ENCODE peak calls at places on chromosome 22, in five cellular contexts. L is GM06990, T is HFF-Myc, E is fibroblast of lung, B is thoracic aorta. S is an unnamed sample.

GRCh38 chr22:34847072-34847471 is 218.9 kb upstream of the ISX start:
- DNase-seq in L (no peak), T (no peak), E (no peak), B (no peak), S (peak; percentile 55)

GRCh38 chr22:48167238-48167637 is 1404.8 kb downstream of the TBC1D22A start:
- DNase-seq in L (no peak), T (no peak), E (no peak), B (no peak), S (no peak)

GRCh38 chr22:42922374-42923177 is 65.5 kb upstream of the ARFGAP3 start:
- DNase-seq in L (peak; percentile 39), T (no peak), E (no peak), B (no peak), S (no peak)

GRCh38 chr22:41526802-41527799 is 17.2 kb downstream of the POLR3H start:
- DNase-seq in L (peak; percentile 60), T (no peak), E (peak; percentile 32), B (no peak), S (no peak)

GRCh38 chr22:48376428-48376827 is 1451.2 kb downstream of the BRD1 start:
- DNase-seq in L (no peak), T (no peak), E (no peak), B (no peak), S (no peak)

GRCh38 chr22:22880645-22881044 is 7.0 kb upstream of the IGLL5 start:
- DNase-seq in L (no peak), T (no peak), E (no peak), B (no peak), S (no peak)

GRCh38 chr22:40476341-40476740 is 105.9 kb downstream of the SGSM3 start:
- DNase-seq in L (no peak), T (no peak), E (no peak), B (no peak), S (no peak)

GRCh38 chr22:43014062-43014875 is 680 bp downstream of the PACSIN2 start:
- DNase-seq in L (peak; percentile 66), T (no peak), E (no peak), B (no peak), S (no peak)

GRCh38 chr22:44181033-44181911 is 547 bp downstream of the PARVG start:
- DNase-seq in L (peak; percentile 67), T (no peak), E (no peak), B (no peak), S (no peak)

GRCh38 chr22:32539631-32540449 is 65.2 kb downstream of the FBXO7 start:
- DNase-seq in L (no peak), T (no peak), E (no peak), B (no peak), S (no peak)

GRCh38 chr22:23537421-23537820 is 42.7 kb downstream of the IGLL1 start:
- DNase-seq in L (no peak), T (no peak), E (no peak), B (no peak), S (no peak)

GRCh38 chr22:50600967-50601668 is 525 bp downstream of the MAPK8IP2 start:
- DNase-seq in L (no peak), T (no peak), E (no peak), B (no peak), S (no peak)

GRCh38 chr22:32830473-32830872 is 29.0 kb downstream of the TIMP3 start:
- DNase-seq in L (no peak), T (no peak), E (no peak), B (no peak), S (no peak)

GRCh38 chr22:33492210-33492651 is 428.0 kb downstream of the LARGE1 start:
- DNase-seq in L (no peak), T (no peak), E (no peak), B (no peak), S (no peak)

GRCh38 chr22:43891360-43892182 is at the start of gene PNPLA5:
- DNase-seq in L (no peak), T (no peak), E (no peak), B (no peak), S (no peak)

GRCh38 chr22:30057375-30057774 is 22.9 kb upstream of the HORMAD2 start:
- DNase-seq in L (no peak), T (no peak), E (no peak), B (no peak), S (no peak)

GRCh38 chr22:30860176-30861105 is 108.1 kb downstream of the MORC2 start:
- DNase-seq in L (no peak), T (no peak), E (no peak), B (no peak), S (no peak)

GRCh38 chr22:44357962-44358553 is 45.3 kb upstream of the SHISAL1 start:
- DNase-seq in L (no peak), T (no peak), E (peak; percentile 26), B (no peak), S (no peak)

GRCh38 chr22:47123006-47123826 is 360.8 kb downstream of the TBC1D22A start:
- DNase-seq in L (no peak), T (no peak), E (no peak), B (no peak), S (no peak)

GRCh38 chr22:35343664-35344550 is 37.0 kb upstream of the HMOX1 start:
- DNase-seq in L (no peak), T (no peak), E (no peak), B (no peak), S (no peak)

GRCh38 chr22:42937164-42937854 is 77.6 kb downstream of the PACSIN2 start:
- DNase-seq in L (peak; percentile 69), T (peak; percentile 56), E (peak; percentile 72), B (peak; percentile 78), S (no peak)

GRCh38 chr22:44133901-44134511 is 46.7 kb upstream of the PARVG start:
- DNase-seq in L (no peak), T (no peak), E (peak; percentile 29), B (no peak), S (no peak)

GRCh38 chr22:49497266-49497665 is 330.4 kb downstream of the BRD1 start:
- DNase-seq in L (no peak), T (no peak), E (no peak), B (no peak), S (no peak)

GRCh38 chr22:30609260-30610185 is 2.5 kb downstream of the TCN2 start:
- DNase-seq in L (peak; percentile 47), T (peak; percentile 77), E (peak; percentile 88), B (no peak), S (peak; percentile 81)

GRCh38 chr22:32904044-32904443 is 102.5 kb downstream of the TIMP3 start:
- DNase-seq in L (no peak), T (no peak), E (peak; percentile 36), B (no peak), S (no peak)

GRCh38 chr22:44451016-44451415 is 47.0 kb downstream of the RTL6 start:
- DNase-seq in L (no peak), T (no peak), E (no peak), B (no peak), S (no peak)

GRCh38 chr22:39341179-39341578 is 8.6 kb upstream of the SYNGR1 start:
- DNase-seq in L (no peak), T (no peak), E (no peak), B (no peak), S (no peak)

GRCh38 chr22:39345231-39345630 is 4.6 kb upstream of the SYNGR1 start:
- DNase-seq in L (no peak), T (no peak), E (no peak), B (no peak), S (no peak)

GRCh38 chr22:39348909-39349505 is 784 bp upstream of the SYNGR1 start:
- DNase-seq in L (no peak), T (no peak), E (no peak), B (no peak), S (no peak)

GRCh38 chr22:39344046-39344390 is 5.8 kb upstream of the SYNGR1 start:
- DNase-seq in L (no peak), T (no peak), E (no peak), B (no peak), S (no peak)

GRCh38 chr22:39343259-39344045 is 6.3 kb upstream of the SYNGR1 start:
- DNase-seq in L (no peak), T (peak; percentile 41), E (peak; percentile 56), B (no peak), S (no peak)
- TF ChIP-seq CTCF in L (peak; percentile 92), T (peak; percentile 92), E (peak; percentile 89), B (peak; percentile 49), S (peak; percentile 83)

GRCh38 chr22:20440637-20441591 is 3.3 kb upstream of the SCARF2 start:
- DNase-seq in L (no peak), T (no peak), E (no peak), B (no peak), S (no peak)

GRCh38 chr22:20441631-20442484 is 4.2 kb upstream of the SCARF2 start:
- DNase-seq in L (no peak), T (no peak), E (peak; percentile 50), B (no peak), S (no peak)

GRCh38 chr22:20442485-20443284 is 5.1 kb upstream of the SCARF2 start:
- DNase-seq in L (no peak), T (no peak), E (no peak), B (no peak), S (no peak)

GRCh38 chr22:20446383-20446970 is 8.9 kb upstream of the SCARF2 start:
- DNase-seq in L (no peak), T (no peak), E (no peak), B (no peak), S (no peak)

DNA sequence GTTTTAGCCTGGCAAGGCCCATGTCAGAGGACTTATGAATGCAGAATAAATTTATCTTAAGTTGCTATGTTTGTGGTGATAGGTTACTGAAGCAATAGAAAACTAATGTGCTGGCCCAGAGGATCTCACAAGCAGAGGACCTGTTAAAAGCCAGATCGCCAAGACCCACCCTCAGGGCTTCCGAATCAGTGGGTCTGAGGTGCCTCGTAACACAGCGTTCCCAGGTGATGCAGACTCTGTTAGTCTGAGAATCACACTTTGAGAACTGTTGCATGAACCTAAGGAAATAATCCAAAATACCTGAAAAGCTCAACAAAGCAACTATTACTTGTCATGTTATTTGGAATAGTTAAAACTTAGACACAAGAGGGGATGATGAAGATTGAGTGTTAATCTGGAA is 6.7 kb upstream of the SCARF2 start:
- DNase-seq in L (no peak), T (no peak), E (no peak), B (no peak), S (no peak)
- H3K4me3 ChIP-seq in L (no peak overlapping the region), T (no peak overlapping the region), E (no peak overlapping the region), B (no peak overlapping the region), S (no peak overlapping the region)

DNA sequence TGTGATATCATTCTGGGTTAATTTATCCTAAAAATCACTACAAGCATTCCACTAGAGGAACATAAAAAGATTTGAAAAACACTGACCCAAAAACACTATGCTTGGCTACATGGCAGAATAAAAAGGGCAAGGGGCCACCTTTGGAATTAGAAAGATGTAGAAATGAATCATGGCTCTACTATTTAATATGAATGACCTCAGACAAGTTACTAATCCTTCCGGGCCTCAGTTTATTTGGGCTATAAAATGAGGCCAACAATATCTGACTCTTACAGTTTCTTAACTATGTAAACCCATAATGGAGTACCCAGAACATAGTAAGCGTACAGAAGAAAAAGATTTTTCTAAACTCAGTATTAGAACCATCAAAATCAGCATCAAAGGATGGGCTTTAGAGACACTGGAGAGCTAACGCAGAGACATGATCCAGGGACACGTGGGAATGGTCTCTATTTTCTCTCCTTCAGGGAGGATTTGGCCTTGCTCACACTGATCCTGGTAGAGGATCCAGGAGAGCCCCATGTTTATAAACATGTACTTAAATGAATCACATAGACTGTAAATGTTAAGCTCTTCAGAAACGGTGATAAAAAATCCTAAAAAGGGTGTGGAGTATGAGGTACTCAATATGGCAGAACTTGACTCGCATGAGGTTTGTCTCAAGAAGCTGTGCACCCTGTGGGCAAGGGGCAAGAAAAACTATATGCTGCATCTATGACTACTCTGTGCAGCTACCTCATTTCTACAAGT is 288.4 kb upstream of the PITPNB start:
- DNase-seq in L (no peak), T (no peak), E (no peak), B (no peak), S (no peak)
- TF ChIP-seq CTCF in L (no peak), T (no peak), E (no peak), B (no peak), S (no peak)

GRCh38 chr22:18091916-18092526 is 14.2 kb downstream of the PEX26 start:
- DNase-seq in L (peak; percentile 59), T (no peak), E (peak; percentile 68), B (no peak), S (no peak)
- H3K4me3 ChIP-seq in L (no peak overlapping the region), T (no peak overlapping the region), E (peak overlapping the region; percentile 48), B (peak overlapping the region; percentile 71), S (no peak overlapping the region)

S was measured in kidney epithelial cell.